ENCODE peak calls at places on chromosome 19, in six cellular contexts. One of them, this sample, is unnamed.
A peak's percentile ranks its signal among the peaks of the same experiment; 100 is the strongest.

GRCh38 chr19:54871713-54872112 is 2.3 kb upstream of the FCAR start:
- DNase-seq in HAP-1: no peak
- DNase-seq in nephron progenitor cell: no peak
- DNase-seq in spleen: no peak
- DNase-seq in psoas muscle: no peak
- DNase-seq in NCI-H1436: no peak
- DNase-seq in this sample: no peak

GRCh38 chr19:33219261-33219812 is 6.3 kb downstream of the SLC7A10 start:
- DNase-seq in NCI-H1436: no peak
- DNase-seq in spleen: no peak
- DNase-seq in nephron progenitor cell: no peak
- DNase-seq in HAP-1: no peak
- DNase-seq in psoas muscle: no peak
- DNase-seq in this sample: no peak

GRCh38 chr19:14530005-14530348 is 583 bp downstream of the TECR start:
- DNase-seq in psoas muscle: no peak
- DNase-seq in HAP-1: no peak
- DNase-seq in spleen: no peak
- DNase-seq in NCI-H1436: no peak
- DNase-seq in nephron progenitor cell: peak; percentile 66
- DNase-seq in this sample: no peak

GRCh38 chr19:47514151-47514868 is 553 bp downstream of the NAPA start:
- DNase-seq in HAP-1: no peak
- DNase-seq in spleen: peak; percentile 82
- DNase-seq in NCI-H1436: no peak
- DNase-seq in psoas muscle: peak; percentile 64
- DNase-seq in nephron progenitor cell: peak; percentile 33
- DNase-seq in this sample: no peak

GRCh38 chr19:30293051-30293785 is 79.0 kb upstream of the ZNF536 start:
- DNase-seq in spleen: no peak
- DNase-seq in nephron progenitor cell: no peak
- DNase-seq in NCI-H1436: no peak
- DNase-seq in HAP-1: no peak
- DNase-seq in psoas muscle: no peak
- DNase-seq in this sample: no peak

GRCh38 chr19:3285647-3286176 is 61.3 kb downstream of the CELF5 start:
- DNase-seq in psoas muscle: peak; percentile 50
- DNase-seq in HAP-1: no peak
- DNase-seq in NCI-H1436: no peak
- DNase-seq in spleen: no peak
- DNase-seq in nephron progenitor cell: no peak
- DNase-seq in this sample: no peak

GRCh38 chr19:45767881-45768643 is 990 bp downstream of the SIX5 start:
- DNase-seq in psoas muscle: peak; percentile 88
- DNase-seq in spleen: peak; percentile 86
- DNase-seq in NCI-H1436: no peak
- DNase-seq in HAP-1: peak; percentile 74
- DNase-seq in nephron progenitor cell: peak; percentile 66
- DNase-seq in this sample: no peak

GRCh38 chr19:17337675-17338439 is 504 bp downstream of the GTPBP3 start:
- DNase-seq in psoas muscle: no peak
- DNase-seq in NCI-H1436: no peak
- DNase-seq in nephron progenitor cell: peak; percentile 53
- DNase-seq in HAP-1: peak; percentile 68
- DNase-seq in spleen: peak; percentile 86
- DNase-seq in this sample: no peak

GRCh38 chr19:17843428-17843827 is 4.4 kb downstream of the JAK3 start:
- DNase-seq in NCI-H1436: no peak
- DNase-seq in spleen: no peak
- DNase-seq in psoas muscle: no peak
- DNase-seq in HAP-1: no peak
- DNase-seq in nephron progenitor cell: no peak
- DNase-seq in this sample: no peak

GRCh38 chr19:47445937-47446402 is 25.7 kb downstream of the SLC8A2 start:
- DNase-seq in HAP-1: peak; percentile 56
- DNase-seq in NCI-H1436: peak; percentile 62
- DNase-seq in nephron progenitor cell: peak; percentile 76
- DNase-seq in psoas muscle: peak; percentile 67
- DNase-seq in spleen: peak; percentile 92
- DNase-seq in this sample: no peak

GRCh38 chr19:55165952-55166529 is 372 bp downstream of the DNAAF3 start:
- DNase-seq in spleen: peak; percentile 79
- DNase-seq in HAP-1: peak; percentile 90
- DNase-seq in NCI-H1436: peak; percentile 87
- DNase-seq in nephron progenitor cell: peak; percentile 83
- DNase-seq in psoas muscle: peak; percentile 81
- DNase-seq in this sample: no peak

GRCh38 chr19:40613669-40614594 is 12.8 kb downstream of the LTBP4 start:
- DNase-seq in HAP-1: no peak
- DNase-seq in nephron progenitor cell: peak; percentile 81
- DNase-seq in spleen: peak; percentile 94
- DNase-seq in NCI-H1436: peak; percentile 88
- DNase-seq in psoas muscle: peak; percentile 80
- DNase-seq in this sample: peak; percentile 75

GRCh38 chr19:7280940-7281666 is 13.1 kb downstream of the INSR start:
- DNase-seq in psoas muscle: no peak
- DNase-seq in spleen: no peak
- DNase-seq in nephron progenitor cell: no peak
- DNase-seq in HAP-1: no peak
- DNase-seq in NCI-H1436: no peak
- DNase-seq in this sample: no peak

GRCh38 chr19:56637976-56638555 is 4.9 kb upstream of the SMIM17 start:
- DNase-seq in psoas muscle: no peak
- DNase-seq in nephron progenitor cell: peak; percentile 93
- DNase-seq in spleen: no peak
- DNase-seq in NCI-H1436: no peak
- DNase-seq in HAP-1: peak; percentile 84
- DNase-seq in this sample: no peak

GRCh38 chr19:45517238-45517637 is 10.0 kb downstream of the VASP start:
- DNase-seq in NCI-H1436: no peak
- DNase-seq in nephron progenitor cell: no peak
- DNase-seq in spleen: no peak
- DNase-seq in HAP-1: no peak
- DNase-seq in psoas muscle: peak; percentile 3
- DNase-seq in this sample: no peak

GRCh38 chr19:46076951-46077814 is 36.4 kb upstream of the IGFL4 start:
- DNase-seq in HAP-1: peak; percentile 88
- DNase-seq in nephron progenitor cell: peak; percentile 78
- DNase-seq in NCI-H1436: peak; percentile 89
- DNase-seq in spleen: no peak
- DNase-seq in psoas muscle: no peak
- DNase-seq in this sample: no peak

GRCh38 chr19:12603714-12604113 is 6.9 kb downstream of the ZNF490 start:
- DNase-seq in psoas muscle: no peak
- DNase-seq in HAP-1: no peak
- DNase-seq in NCI-H1436: no peak
- DNase-seq in spleen: no peak
- DNase-seq in nephron progenitor cell: no peak
- DNase-seq in this sample: no peak

This sample was measured in GM18507.